ENCODE peak calls at places on chromosomes 11 and 22, in seven cellular contexts. U, K, R, H, Z, Y and I are unnamed samples.

GRCh38 chr22:46737105-46737975 is 712 bp downstream of the CERK start:
- DNase-seq in U (peak), K (peak), R (peak), H (peak), Z (peak), Y (peak), I (peak)

GRCh38 chr22:32328306-32329201 is 29.1 kb upstream of the RFPL3 start:
- DNase-seq in U (no peak), K (no peak), R (no peak), H (no peak), Z (no peak), Y (no peak), I (no peak)

GRCh38 chr11:62881579-62882427 is 1.1 kb downstream of the SLC3A2 start:
- DNase-seq in U (peak), K (peak), R (peak), H (peak), Z (peak), Y (peak), I (peak)

GRCh38 chr11:70811915-70812314 is 413.6 kb downstream of the CTTN start:
- DNase-seq in U (no peak), K (no peak), R (no peak), H (no peak), Z (no peak), Y (no peak), I (no peak)

GRCh38 chr11:105109353-105109752 is 30.2 kb downstream of the CARD18 start:
- DNase-seq in U (no peak), K (no peak), R (no peak), H (no peak), Z (no peak), Y (no peak), I (no peak)

GRCh38 chr11:36196476-36197099 is 92.6 kb downstream of the COMMD9 start:
- DNase-seq in U (no peak), K (no peak), R (no peak), H (no peak), Z (peak), Y (no peak), I (no peak)

GRCh38 chr11:126265801-126266200 is 2.9 kb downstream of the SRPRA start:
- DNase-seq in U (no peak), K (no peak), R (no peak), H (no peak), Z (no peak), Y (no peak), I (no peak)

GRCh38 chr22:37147186-37147990 is 2.3 kb downstream of the IL2RB start:
- DNase-seq in U (no peak), K (no peak), R (no peak), H (no peak), Z (no peak), Y (no peak), I (no peak)

GRCh38 chr11:65879622-65880021 is at the start of gene CTSW:
- DNase-seq in U (no peak), K (no peak), R (no peak), H (no peak), Z (no peak), Y (no peak), I (no peak)

GRCh38 chr22:19504900-19505734 is 19.1 kb downstream of the CLDN5 start:
- DNase-seq in U (no peak), K (no peak), R (no peak), H (no peak), Z (no peak), Y (no peak), I (no peak)

GRCh38 chr11:7444582-7444981 is 40.7 kb upstream of the OLFML1 start:
- DNase-seq in U (no peak), K (no peak), R (no peak), H (no peak), Z (no peak), Y (no peak), I (no peak)